ENCODE peak calls at places on chromosomes 3 and 15, in seven cellular contexts. D is HCT116, R is heart right ventricle, W is cardiac fibroblast, C is choroid plexus epithelial cell, J is lower leg skin, N is kidney epithelial cell. K is an unnamed sample.
A peak's percentile ranks its signal among the peaks of the same experiment; 100 is the strongest.

GRCh38 chr3:33313331-33313730 is 36.1 kb downstream of the FBXL2 start:
- DNase-seq in N (no peak), W (no peak), J (no peak), C (peak; percentile 42), D (no peak), R (no peak), K (no peak)

GRCh38 chr3:64187065-64187959 is 38.0 kb downstream of the PRICKLE2 start:
- DNase-seq in D (no peak), N (peak; percentile 98), J (peak; percentile 89), W (peak; percentile 97), C (peak; percentile 98), R (peak; percentile 75), K (peak; percentile 99)

GRCh38 chr3:139935866-139936817 is 1.2 kb downstream of the CLSTN2 start:
- DNase-seq in W (peak; percentile 3), C (peak; percentile 46), D (no peak), R (peak; percentile 12), J (peak; percentile 87), N (no peak), K (peak; percentile 32)

GRCh38 chr3:46852329-46852720 is 10.9 kb downstream of the MYL3 start:
- DNase-seq in R (no peak), D (no peak), N (no peak), J (peak; percentile 77), C (no peak), W (no peak), K (no peak)

GRCh38 chr3:164737174-164737573 is 341.1 kb downstream of the SI start:
- DNase-seq in C (no peak), D (no peak), W (no peak), J (no peak), R (no peak), N (no peak), K (no peak)

GRCh38 chr3:65902304-65902793 is 136.4 kb downstream of the MAGI1 start:
- DNase-seq in R (no peak), J (peak; percentile 87), C (peak; percentile 49), W (peak; percentile 7), N (no peak), D (no peak), K (peak; percentile 85)

GRCh38 chr15:61228025-61228901 is 839 bp downstream of the RORA start:
- DNase-seq in W (peak; percentile 33), D (no peak), C (peak; percentile 39), N (no peak), R (peak; percentile 6), J (peak; percentile 85), K (peak; percentile 16)

GRCh38 chr3:71564361-71564760 is 19.2 kb downstream of the FOXP1 start:
- DNase-seq in D (no peak), J (no peak), N (no peak), W (no peak), R (no peak), C (no peak), K (peak; percentile 60)

GRCh38 chr3:107594870-107595269 is 72.1 kb downstream of the BBX start:
- DNase-seq in D (no peak), N (no peak), J (no peak), C (no peak), R (no peak), W (no peak), K (no peak)

GRCh38 chr15:78360426-78360825 is 20.3 kb downstream of the CRABP1 start:
- DNase-seq in N (no peak), C (no peak), R (peak; percentile 33), J (no peak), D (no peak), W (peak; percentile 71), K (no peak)

GRCh38 chr15:56967336-56967735 is 48.9 kb downstream of the TCF12 start:
- DNase-seq in C (no peak), R (no peak), W (no peak), J (no peak), D (no peak), N (no peak), K (no peak)

GRCh38 chr3:175002732-175003143 is 143.6 kb downstream of the NAALADL2 start:
- DNase-seq in N (no peak), W (peak; percentile 68), C (peak; percentile 89), D (no peak), J (no peak), R (no peak), K (peak; percentile 71)

GRCh38 chr15:34038023-34038403 is 991 bp downstream of the AVEN start:
- DNase-seq in N (no peak), C (no peak), J (no peak), W (no peak), D (no peak), R (no peak), K (no peak)

GRCh38 chr15:69852482-69853275 is 245.0 kb downstream of the TLE3 start:
- DNase-seq in D (no peak), R (no peak), C (peak; percentile 72), N (no peak), J (no peak), W (peak; percentile 68), K (no peak)

GRCh38 chr3:185176756-185177359 is 24.0 kb upstream of the C3orf70 start:
- DNase-seq in W (peak; percentile 60), C (peak; percentile 63), N (no peak), J (no peak), R (peak; percentile 24), D (peak; percentile 8), K (peak; percentile 45)

GRCh38 chr3:111582114-111582461 is 13.1 kb downstream of the ZBED2 start:
- DNase-seq in J (no peak), W (peak; percentile 54), N (peak; percentile 87), R (no peak), C (peak; percentile 89), D (peak; percentile 63), K (peak; percentile 89)

GRCh38 chr3:154931484-154931883 is 148.6 kb upstream of the MME start:
- DNase-seq in W (peak; percentile 36), N (no peak), C (peak; percentile 15), D (no peak), R (no peak), J (no peak), K (peak; percentile 51)

GRCh38 chr15:82177291-82178010 is 85.1 kb downstream of the EFL1 start:
- DNase-seq in C (peak; percentile 82), R (no peak), J (no peak), N (no peak), W (peak; percentile 31), D (no peak), K (peak; percentile 67)

GRCh38 chr3:190265795-190266194 is 56.5 kb downstream of the CLDN1 start:
- DNase-seq in W (peak; percentile 46), R (no peak), D (peak; percentile 34), J (no peak), C (peak; percentile 90), N (peak; percentile 89), K (peak; percentile 99)

GRCh38 chr15:67068724-67069400 is 3.5 kb downstream of the SMAD3 start:
- DNase-seq in N (no peak), W (peak; percentile 69), R (no peak), C (no peak), D (no peak), J (no peak), K (no peak)

GRCh38 chr15:88656760-88657221 is 18.0 kb downstream of the ISG20 start:
- DNase-seq in J (peak; percentile 83), W (no peak), D (no peak), C (no peak), N (no peak), R (no peak), K (no peak)
- TF ChIP-seq CTCF in J (no peak), W (no peak), D (no peak), C (no peak), N (no peak), R (no peak), K (no peak)

GRCh38 chr3:9861626-9862130 is 17.9 kb upstream of the RPUSD3 start:
- DNase-seq in D (no peak), N (no peak), W (no peak), J (no peak), R (no peak), C (no peak), K (no peak)

GRCh38 chr3:9866639-9867038 is 13.4 kb downstream of the CIDEC start:
- DNase-seq in R (no peak), J (no peak), D (no peak), C (peak; percentile 43), N (no peak), W (peak; percentile 68), K (peak; percentile 48)

GRCh38 chr3:9859530-9860025 is 15.8 kb upstream of the RPUSD3 start:
- DNase-seq in R (no peak), D (no peak), C (no peak), W (no peak), J (no peak), N (no peak), K (no peak)

GRCh38 chr3:9861201-9861600 is 17.4 kb upstream of the RPUSD3 start:
- DNase-seq in J (no peak), N (no peak), W (no peak), R (no peak), C (no peak), D (no peak), K (no peak)

DNA sequence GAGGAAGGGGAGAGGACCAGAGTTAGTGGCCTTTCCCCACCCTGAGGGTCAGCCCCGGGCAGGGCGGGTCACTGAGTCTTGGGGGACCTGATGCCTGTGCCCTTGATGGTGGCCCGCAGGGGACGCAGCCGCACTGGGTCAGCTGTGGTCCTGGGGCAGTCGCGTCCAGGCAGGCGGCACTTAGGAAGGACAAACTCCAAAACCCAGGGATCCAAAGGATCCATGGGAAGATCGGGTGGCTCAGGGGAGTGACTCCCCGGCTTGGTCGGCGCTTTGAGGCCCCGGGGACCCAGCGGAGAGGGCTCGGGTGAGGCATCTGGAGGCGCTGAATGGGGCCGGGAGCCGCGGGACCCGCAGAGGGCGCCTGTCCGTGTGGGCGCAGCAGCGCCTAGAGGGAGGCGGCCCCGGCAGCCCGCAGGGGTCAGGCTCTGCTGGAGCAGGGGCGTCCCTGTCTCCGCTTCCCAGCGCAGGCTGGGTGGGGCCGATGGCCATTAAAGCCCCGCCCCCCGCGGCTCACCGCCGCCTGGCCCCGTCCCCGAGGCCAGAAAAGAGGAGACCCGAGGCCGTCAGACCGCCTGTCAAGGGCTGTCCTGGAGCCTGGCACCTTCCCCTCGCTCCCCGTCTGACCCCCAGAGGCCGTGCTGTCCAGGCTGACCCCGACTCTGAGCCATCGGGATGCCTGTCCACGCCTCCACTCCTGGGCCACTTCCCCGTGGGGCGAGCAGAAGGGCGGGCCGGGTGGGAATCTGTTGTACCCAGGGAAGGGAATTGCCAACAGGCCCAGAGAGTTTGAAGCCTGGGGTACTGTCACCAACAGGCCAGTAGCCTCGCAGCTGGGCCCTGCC is 17.4 kb downstream of the CIDEC start:
- DNase-seq in N (no peak), D (no peak), R (peak; percentile 44), J (peak; percentile 92), C (peak; percentile 65), W (peak; percentile 64), K (no peak)
- TF ChIP-seq CTCF in N (peak; percentile 42), D (no peak), R (peak; percentile 67), J (no peak), C (peak; percentile 48), W (peak; percentile 29), K (no peak)

GRCh38 chr3:17894434-17895060 is 152.1 kb upstream of the TBC1D5 start:
- DNase-seq in W (peak; percentile 76), C (peak; percentile 80), D (peak; percentile 56), N (peak; percentile 21), J (no peak), R (no peak), K (peak; percentile 81)
- TF ChIP-seq CTCF in W (peak; percentile 58), C (peak; percentile 72), D (peak; percentile 79), N (peak; percentile 64), J (no peak), R (peak; percentile 32), K (peak; percentile 64)

DNA sequence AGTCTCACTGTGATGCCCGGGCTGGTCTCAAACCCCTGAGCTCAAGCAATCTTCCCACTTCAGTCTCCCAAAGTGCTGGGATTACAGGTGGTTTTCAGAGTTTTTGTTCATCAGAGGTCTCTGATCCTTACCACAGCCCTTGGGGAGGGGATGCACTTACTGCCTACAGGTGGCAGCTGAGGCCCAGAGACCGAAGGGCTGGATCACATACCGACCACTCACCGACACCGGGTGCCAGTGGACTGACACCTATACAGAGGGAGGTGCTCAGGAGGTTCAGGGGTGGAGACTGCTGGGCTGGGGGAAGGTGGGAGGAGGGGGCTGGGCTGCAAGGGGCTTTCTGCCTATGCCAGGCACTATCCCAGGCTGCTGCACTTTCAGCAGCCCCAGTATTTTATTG is 19.5 kb downstream of the DUSP7 start:
- DNase-seq in D (no peak), R (no peak), W (no peak), J (no peak), C (no peak), N (no peak), K (no peak)
- TF ChIP-seq CTCF in D (no peak), R (no peak), W (no peak), J (no peak), C (peak; percentile 10), N (no peak), K (peak; percentile 13)